ENCODE peak calls at places on chromosomes 3 and 15, in six cellular contexts. One of them, this sample, is unnamed.

GRCh38 chr3:160180581-160181216 is 44.5 kb upstream of the C3orf80 start:
- DNase-seq in K562: no peak
- DNase-seq in GM12878: no peak
- DNase-seq in H1: peak; percentile 11
- DNase-seq in SK-N-SH: peak; percentile 17
- DNase-seq in HCT116: no peak
- DNase-seq in this sample: no peak

GRCh38 chr3:174863488-174863887 is 4.4 kb downstream of the NAALADL2 start:
- DNase-seq in SK-N-SH: no peak
- DNase-seq in GM12878: no peak
- DNase-seq in K562: no peak
- DNase-seq in H1: no peak
- DNase-seq in HCT116: peak; percentile 39
- DNase-seq in this sample: no peak

GRCh38 chr15:100060276-100060926 is 281.4 kb downstream of the ADAMTS17 start:
- DNase-seq in GM12878: no peak
- DNase-seq in H1: no peak
- DNase-seq in K562: no peak
- DNase-seq in SK-N-SH: no peak
- DNase-seq in HCT116: no peak
- DNase-seq in this sample: no peak

GRCh38 chr15:27725733-27726132 is 373.4 kb downstream of the OCA2 start:
- DNase-seq in GM12878: no peak
- DNase-seq in SK-N-SH: no peak
- DNase-seq in H1: no peak
- DNase-seq in K562: no peak
- DNase-seq in HCT116: no peak
- DNase-seq in this sample: no peak

GRCh38 chr3:45139372-45139894 is 6.7 kb downstream of the CDCP1 start:
- DNase-seq in GM12878: no peak
- DNase-seq in H1: no peak
- DNase-seq in HCT116: no peak
- DNase-seq in K562: no peak
- DNase-seq in SK-N-SH: no peak
- DNase-seq in this sample: no peak

GRCh38 chr15:57100136-57100539 is 181.7 kb downstream of the TCF12 start:
- DNase-seq in GM12878: no peak
- DNase-seq in HCT116: no peak
- DNase-seq in H1: no peak
- DNase-seq in SK-N-SH: no peak
- DNase-seq in K562: no peak
- DNase-seq in this sample: no peak

GRCh38 chr3:22691407-22691806 is 511.7 kb upstream of the UBE2E2 start:
- DNase-seq in HCT116: no peak
- DNase-seq in K562: no peak
- DNase-seq in SK-N-SH: no peak
- DNase-seq in GM12878: no peak
- DNase-seq in H1: no peak
- DNase-seq in this sample: no peak

GRCh38 chr3:172061724-172062184 is 22.4 kb downstream of the FNDC3B start:
- DNase-seq in GM12878: peak; percentile 84
- DNase-seq in K562: no peak
- DNase-seq in HCT116: no peak
- DNase-seq in SK-N-SH: no peak
- DNase-seq in H1: no peak
- DNase-seq in this sample: peak; percentile 88

GRCh38 chr3:195727596-195728195 is 6.9 kb downstream of the MUC20 start:
- DNase-seq in HCT116: no peak
- DNase-seq in K562: no peak
- DNase-seq in SK-N-SH: peak; percentile 62
- DNase-seq in H1: no peak
- DNase-seq in GM12878: no peak
- DNase-seq in this sample: no peak

GRCh38 chr15:100900136-100900894 is 18.8 kb upstream of the LRRK1 start:
- DNase-seq in K562: peak; percentile 31
- DNase-seq in H1: no peak
- DNase-seq in HCT116: no peak
- DNase-seq in SK-N-SH: no peak
- DNase-seq in GM12878: no peak
- DNase-seq in this sample: no peak

GRCh38 chr3:152910211-152910610 is 75.3 kb downstream of the P2RY1 start:
- DNase-seq in H1: no peak
- DNase-seq in K562: no peak
- DNase-seq in SK-N-SH: no peak
- DNase-seq in GM12878: no peak
- DNase-seq in HCT116: no peak
- DNase-seq in this sample: peak; percentile 4

GRCh38 chr3:143824675-143825074 is 23.6 kb downstream of the SLC9A9 start:
- DNase-seq in SK-N-SH: no peak
- DNase-seq in GM12878: no peak
- DNase-seq in K562: no peak
- DNase-seq in HCT116: no peak
- DNase-seq in H1: no peak
- DNase-seq in this sample: no peak

GRCh38 chr15:79602731-79603130 is 170.6 kb downstream of the MINAR1 start:
- DNase-seq in SK-N-SH: no peak
- DNase-seq in HCT116: no peak
- DNase-seq in K562: no peak
- DNase-seq in H1: no peak
- DNase-seq in GM12878: no peak
- DNase-seq in this sample: no peak

GRCh38 chr3:46942079-46942478 is 34.5 kb downstream of the CCDC12 start:
- DNase-seq in H1: no peak
- DNase-seq in GM12878: no peak
- DNase-seq in K562: no peak
- DNase-seq in HCT116: no peak
- DNase-seq in SK-N-SH: no peak
- DNase-seq in this sample: no peak

GRCh38 chr15:67168694-67169093 is 85.8 kb downstream of the AAGAB start:
- DNase-seq in K562: no peak
- DNase-seq in SK-N-SH: no peak
- DNase-seq in HCT116: no peak
- DNase-seq in GM12878: no peak
- DNase-seq in H1: no peak
- DNase-seq in this sample: no peak

GRCh38 chr3:632571-633170 is 436.1 kb downstream of the CHL1 start:
- DNase-seq in K562: peak; percentile 46
- DNase-seq in GM12878: no peak
- DNase-seq in H1: peak; percentile 81
- DNase-seq in HCT116: peak; percentile 35
- DNase-seq in SK-N-SH: peak; percentile 26
- DNase-seq in this sample: peak; percentile 32

GRCh38 chr15:29665441-29665985 is 156.8 kb downstream of the TJP1 start:
- DNase-seq in HCT116: no peak
- DNase-seq in SK-N-SH: no peak
- DNase-seq in GM12878: no peak
- DNase-seq in K562: no peak
- DNase-seq in H1: no peak
- DNase-seq in this sample: no peak

GRCh38 chr15:67700023-67700422 is 125.3 kb upstream of the SKOR1 start:
- DNase-seq in K562: no peak
- DNase-seq in H1: no peak
- DNase-seq in SK-N-SH: no peak
- DNase-seq in HCT116: no peak
- DNase-seq in GM12878: no peak
- DNase-seq in this sample: no peak

GRCh38 chr3:185986201-185986600 is 48.4 kb upstream of the TRA2B start:
- DNase-seq in H1: no peak
- DNase-seq in GM12878: no peak
- DNase-seq in K562: no peak
- DNase-seq in SK-N-SH: no peak
- DNase-seq in HCT116: no peak
- DNase-seq in this sample: no peak

GRCh38 chr15:59169337-59169736 is 37.3 kb upstream of the LDHAL6B start:
- DNase-seq in HCT116: no peak
- DNase-seq in K562: no peak
- DNase-seq in GM12878: no peak
- DNase-seq in H1: no peak
- DNase-seq in SK-N-SH: no peak
- DNase-seq in this sample: no peak

GRCh38 chr15:59172289-59172901 is 34.2 kb upstream of the LDHAL6B start:
- DNase-seq in K562: no peak
- DNase-seq in HCT116: no peak
- DNase-seq in GM12878: no peak
- DNase-seq in SK-N-SH: no peak
- DNase-seq in H1: no peak
- DNase-seq in this sample: no peak

GRCh38 chr15:59168536-59168935 is 38.1 kb upstream of the LDHAL6B start:
- DNase-seq in K562: no peak
- DNase-seq in GM12878: no peak
- DNase-seq in SK-N-SH: no peak
- DNase-seq in H1: no peak
- DNase-seq in HCT116: no peak
- DNase-seq in this sample: peak; percentile 39

GRCh38 chr15:59170998-59171397 is 35.6 kb upstream of the LDHAL6B start:
- DNase-seq in H1: no peak
- DNase-seq in K562: no peak
- DNase-seq in HCT116: no peak
- DNase-seq in SK-N-SH: no peak
- DNase-seq in GM12878: no peak
- DNase-seq in this sample: no peak

DNA sequence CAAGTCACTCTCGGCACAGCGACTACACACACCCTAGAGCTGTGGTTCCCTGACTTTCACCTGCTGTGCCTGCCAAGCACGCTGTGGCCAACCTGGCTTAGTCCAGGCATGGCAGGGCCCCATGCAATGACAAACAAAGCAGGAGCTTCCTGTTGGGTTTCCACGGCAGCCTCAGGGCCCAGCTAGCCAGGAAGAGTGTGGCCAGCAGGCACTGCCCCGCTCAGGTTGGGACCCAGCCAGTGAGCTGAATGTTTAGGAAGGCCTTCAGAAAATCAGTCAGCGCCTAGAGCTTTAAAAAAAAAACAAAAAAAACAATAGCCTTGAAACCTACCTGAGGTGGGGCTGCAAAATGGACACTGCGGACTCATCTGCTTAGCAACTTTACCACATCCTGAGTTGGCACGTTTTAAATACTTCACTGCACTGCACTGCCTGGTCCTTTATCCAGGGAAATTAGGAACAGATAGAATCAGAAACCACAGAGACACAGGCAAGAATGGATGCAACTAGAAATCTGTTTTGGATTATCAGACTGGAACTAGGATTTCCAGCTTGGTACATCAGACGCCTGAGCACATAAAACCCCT is 36.3 kb upstream of the LDHAL6B start:
- DNase-seq in GM12878: no peak
- DNase-seq in H1: no peak
- DNase-seq in SK-N-SH: peak; percentile 63
- DNase-seq in K562: no peak
- DNase-seq in HCT116: no peak
- DNase-seq in this sample: peak; percentile 16
- TF ChIP-seq POLR2AphosphoS5 in GM12878: no peak
- TF ChIP-seq POLR2AphosphoS5 in H1: no peak
- TF ChIP-seq POLR2AphosphoS5 in SK-N-SH: peak; percentile 72
- TF ChIP-seq POLR2AphosphoS5 in K562: no peak
- TF ChIP-seq POLR2AphosphoS5 in HCT116: no peak
- TF ChIP-seq POLR2AphosphoS5 in this sample: no peak

GRCh38 chr3:133851266-133851906 is 44.3 kb downstream of the RAB6B start:
- DNase-seq in H1: no peak
- DNase-seq in HCT116: no peak
- DNase-seq in GM12878: no peak
- DNase-seq in K562: peak; percentile 78
- DNase-seq in SK-N-SH: no peak
- DNase-seq in this sample: no peak
- TF ChIP-seq RAD21 in H1: no peak
- TF ChIP-seq RAD21 in HCT116: no peak
- TF ChIP-seq RAD21 in GM12878: no peak
- TF ChIP-seq RAD21 in K562: no peak
- TF ChIP-seq RAD21 in SK-N-SH: no peak
- TF ChIP-seq RAD21 in this sample: no peak

GRCh38 chr3:42749025-42749752 is 23.9 kb downstream of the CCDC13 start:
- DNase-seq in SK-N-SH: no peak
- DNase-seq in GM12878: no peak
- DNase-seq in HCT116: no peak
- DNase-seq in K562: no peak
- DNase-seq in H1: peak; percentile 43
- DNase-seq in this sample: no peak

GRCh38 chr3:42745776-42746454 is 27.1 kb downstream of the CCDC13 start:
- DNase-seq in K562: no peak
- DNase-seq in H1: peak; percentile 41
- DNase-seq in HCT116: no peak
- DNase-seq in SK-N-SH: no peak
- DNase-seq in GM12878: no peak
- DNase-seq in this sample: no peak

GRCh38 chr3:42747581-42747980 is 25.5 kb downstream of the CCDC13 start:
- DNase-seq in K562: no peak
- DNase-seq in GM12878: no peak
- DNase-seq in SK-N-SH: no peak
- DNase-seq in H1: peak; percentile 11
- DNase-seq in HCT116: no peak
- DNase-seq in this sample: no peak

GRCh38 chr3:42745291-42745745 is 27.7 kb downstream of the CCDC13 start:
- DNase-seq in SK-N-SH: no peak
- DNase-seq in GM12878: no peak
- DNase-seq in H1: no peak
- DNase-seq in K562: no peak
- DNase-seq in HCT116: no peak
- DNase-seq in this sample: no peak

DNA sequence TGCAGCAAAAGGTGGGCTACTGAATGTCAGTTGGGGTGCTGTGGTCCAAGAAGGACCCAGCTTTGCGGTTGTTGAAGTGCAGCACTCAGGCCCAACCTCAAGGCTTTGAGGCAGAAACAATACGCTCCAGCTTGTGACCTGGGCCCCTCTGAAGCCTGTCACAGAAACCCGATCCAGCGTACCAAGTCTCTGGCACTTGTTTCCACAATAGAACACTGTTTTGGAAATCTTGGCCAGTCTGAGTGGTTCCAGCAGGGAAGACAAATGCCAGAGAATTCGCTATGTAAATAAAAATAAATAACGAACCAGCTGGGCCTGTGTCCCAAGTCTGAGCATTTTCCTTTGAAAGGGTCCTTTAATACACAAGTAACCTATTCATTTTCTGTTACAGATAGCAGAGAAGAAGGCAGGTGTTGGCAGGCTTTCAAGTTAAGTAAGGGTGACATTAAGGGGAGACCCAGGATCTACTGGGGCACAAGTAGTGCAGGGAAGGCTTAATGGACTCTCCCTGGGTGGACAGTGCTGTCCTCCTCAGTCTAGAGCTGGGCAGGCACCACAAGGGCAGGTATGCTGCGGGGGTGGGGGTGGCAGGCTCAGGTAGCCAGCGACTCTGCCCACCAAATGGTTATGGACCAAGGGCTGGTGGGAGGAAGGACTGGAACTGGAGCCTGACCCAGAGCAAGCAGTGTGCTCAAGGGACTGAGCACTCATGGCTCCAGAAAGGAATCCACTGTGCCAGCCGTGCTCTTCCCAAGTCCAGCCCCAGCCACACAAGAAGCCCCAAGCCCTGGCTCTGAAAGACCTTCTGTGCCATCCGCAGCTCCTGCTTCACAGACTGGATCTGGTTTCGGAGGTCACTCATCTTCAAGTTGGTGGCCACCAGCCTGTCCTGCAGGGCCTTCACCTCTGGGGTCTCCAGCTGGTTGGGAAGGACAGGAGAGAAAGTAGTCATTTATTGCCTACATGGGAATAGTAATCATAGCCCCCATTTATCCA is 26.3 kb downstream of the CCDC13 start:
- DNase-seq in GM12878: no peak
- DNase-seq in H1: peak; percentile 45
- DNase-seq in HCT116: no peak
- DNase-seq in SK-N-SH: no peak
- DNase-seq in K562: no peak
- DNase-seq in this sample: peak; percentile 54
- TF ChIP-seq POLR2AphosphoS5 in GM12878: no peak
- TF ChIP-seq POLR2AphosphoS5 in H1: no peak
- TF ChIP-seq POLR2AphosphoS5 in HCT116: no peak
- TF ChIP-seq POLR2AphosphoS5 in SK-N-SH: no peak
- TF ChIP-seq POLR2AphosphoS5 in K562: no peak
- TF ChIP-seq POLR2AphosphoS5 in this sample: no peak

GRCh38 chr3:138180375-138181029 is 5.8 kb upstream of the DBR1 start:
- DNase-seq in HCT116: peak; percentile 41
- DNase-seq in K562: no peak
- DNase-seq in GM12878: no peak
- DNase-seq in SK-N-SH: peak; percentile 30
- DNase-seq in H1: no peak
- DNase-seq in this sample: peak; percentile 50
- TF ChIP-seq RAD21 in HCT116: peak; percentile 94
- TF ChIP-seq RAD21 in K562: peak; percentile 81
- TF ChIP-seq RAD21 in GM12878: peak; percentile 87
- TF ChIP-seq RAD21 in SK-N-SH: peak; percentile 82
- TF ChIP-seq RAD21 in H1: peak; percentile 80
- TF ChIP-seq RAD21 in this sample: peak; percentile 52

This sample was measured in HepG2.